ENCODE peak calls at places on chromosomes 5 and 9, in six cellular contexts. R is activated T-helper 1 cell treated with anti-CD3 and anti-CD28 coated beads, Interleukin-2, amount 50 U/mL, for 16 hours; E is activated CD4-positive, alpha-beta T cell treated with anti-CD3 and anti-CD28 coated beads, Interleukin-2, amount 50 U/mL, for 48 hours; K is HuH-7; I is stimulated activated CD8-positive, alpha-beta memory T cell treated with anti-CD3 and anti-CD28 coated beads, Interleukin-15, amount 100 ng/mL, for 1 hour; L is psoas muscle. U is an unnamed sample.
A peak's percentile ranks its signal among the peaks of the same experiment; 100 is the strongest.

GRCh38 chr5:172644229-172644628 is 3.2 kb downstream of the NEURL1B start:
- DNase-seq in E (no peak), K (no peak), L (no peak), I (no peak), R (no peak), U (no peak)

GRCh38 chr9:14271078-14271673 is 42.8 kb downstream of the NFIB start:
- DNase-seq in E (no peak), K (no peak), R (no peak), I (no peak), L (peak; percentile 48), U (no peak)

GRCh38 chr5:82107277-82107676 is 135.5 kb downstream of the ATG10 start:
- DNase-seq in R (no peak), I (no peak), L (no peak), E (no peak), K (no peak), U (no peak)

GRCh38 chr5:127055880-127056653 is 17.2 kb downstream of the C5orf63 start:
- DNase-seq in E (no peak), I (no peak), R (no peak), K (no peak), L (no peak), U (no peak)

GRCh38 chr5:81971086-81971693 is 633 bp upstream of the ATG10 start:
- DNase-seq in R (no peak), K (peak; percentile 25), L (no peak), I (no peak), E (peak; percentile 5), U (no peak)

GRCh38 chr5:172929371-172929838 is 29.8 kb upstream of the RPL26L1 start:
- DNase-seq in R (no peak), I (no peak), K (no peak), L (no peak), E (no peak), U (no peak)

GRCh38 chr5:54329731-54330709 is 19.6 kb upstream of the ARL15 start:
- DNase-seq in L (no peak), R (no peak), E (no peak), K (no peak), I (no peak), U (no peak)

GRCh38 chr5:73735032-73735734 is 109.2 kb downstream of the ARHGEF28 start:
- DNase-seq in I (no peak), E (no peak), R (no peak), K (no peak), L (no peak), U (no peak)

GRCh38 chr5:1998348-1998669 is 115.6 kb upstream of the IRX4 start:
- DNase-seq in L (no peak), E (no peak), K (no peak), R (no peak), I (no peak), U (no peak)

GRCh38 chr5:95779611-95780010 is 42.9 kb downstream of the GLRX start:
- DNase-seq in R (no peak), E (no peak), K (no peak), L (no peak), I (no peak), U (no peak)

U was measured in stimulated activated naive B cell treated with anti-CD40 and anti-IgM and Interleukin-4, amounts not matched to agents 10 μg/mL and 1 μg/mL and 100 μg/mL, for 72 hours.